ENCODE peak calls at places on chromosomes 11 and 22, in seven cellular contexts. Y is stimulated activated CD4-positive, alpha-beta T cell treated with anti-CD3 and anti-CD28 coated beads, Interleukin-4, amount 100 ng/mL, for 48 hours; U is cardiac fibroblast; H is GM06990; K is right atrium auricular region; T is neural crest cell; B is posterior vena cava. L is an unnamed sample.

GRCh38 chr11:63862923-63863322 is 24.0 kb downstream of the MARK2 start:
- DNase-seq in Y (no peak), U (no peak), H (no peak), K (no peak), T (no peak), B (peak; percentile 35), L (no peak)

GRCh38 chr11:73200256-73200655 is 17.8 kb upstream of the P2RY2 start:
- DNase-seq in Y (no peak), U (no peak), H (no peak), K (no peak), T (no peak), B (no peak), L (no peak)

GRCh38 chr22:45459235-45459634 is 43.4 kb upstream of the FBLN1 start:
- DNase-seq in Y (no peak), U (no peak), H (no peak), K (no peak), T (no peak), B (no peak), L (no peak)

GRCh38 chr22:46511391-46512370 is 25.7 kb downstream of the CELSR1 start:
- DNase-seq in Y (no peak), U (peak; percentile 22), H (no peak), K (no peak), T (no peak), B (no peak), L (no peak)

GRCh38 chr22:22086501-22087158 is 104.0 kb upstream of the TOP3B start:
- DNase-seq in Y (no peak), U (peak; percentile 31), H (no peak), K (peak; percentile 58), T (no peak), B (no peak), L (no peak)

GRCh38 chr11:61917357-61918109 is at the start of gene RAB3IL1:
- DNase-seq in Y (no peak), U (peak; percentile 26), H (no peak), K (no peak), T (peak; percentile 47), B (peak; percentile 93), L (peak; percentile 43)

GRCh38 chr11:27907534-27907933 is 200.4 kb downstream of the KIF18A start:
- DNase-seq in Y (no peak), U (no peak), H (no peak), K (no peak), T (no peak), B (no peak), L (no peak)

GRCh38 chr11:94507485-94507884 is 4.8 kb upstream of the C11orf97 start:
- DNase-seq in Y (no peak), U (peak; percentile 42), H (no peak), K (no peak), T (no peak), B (no peak), L (no peak)

GRCh38 chr11:65817815-65818680 is 15.7 kb upstream of the SNX32 start:
- DNase-seq in Y (peak; percentile 93), U (peak; percentile 88), H (peak; percentile 83), K (peak; percentile 93), T (peak; percentile 100), B (peak; percentile 99), L (peak; percentile 67)

GRCh38 chr11:10304495-10305261 is at the start of gene ADM:
- DNase-seq in Y (no peak), U (peak; percentile 96), H (peak; percentile 53), K (peak; percentile 94), T (peak; percentile 70), B (peak; percentile 97), L (peak; percentile 91)

GRCh38 chr22:28029962-28030361 is 110.9 kb upstream of the PITPNB start:
- DNase-seq in Y (no peak), U (no peak), H (no peak), K (peak; percentile 36), T (no peak), B (peak; percentile 43), L (no peak)

GRCh38 chr11:134276396-134277175 is 407 bp downstream of the GLB1L3 start:
- DNase-seq in Y (no peak), U (no peak), H (no peak), K (no peak), T (no peak), B (no peak), L (no peak)

GRCh38 chr11:33083918-33084317 is 44.5 kb downstream of the TCP11L1 start:
- DNase-seq in Y (no peak), U (no peak), H (no peak), K (no peak), T (no peak), B (no peak), L (no peak)

GRCh38 chr11:86741489-86742435 is 58.6 kb upstream of the PRSS23 start:
- DNase-seq in Y (no peak), U (peak; percentile 95), H (no peak), K (no peak), T (no peak), B (no peak), L (peak; percentile 66)

GRCh38 chr22:40410272-40410671 is 39.9 kb downstream of the SGSM3 start:
- DNase-seq in Y (no peak), U (no peak), H (no peak), K (no peak), T (no peak), B (no peak), L (no peak)

GRCh38 chr11:119418759-119419158 is 4.2 kb downstream of the THY1 start:
- DNase-seq in Y (no peak), U (no peak), H (no peak), K (no peak), T (no peak), B (no peak), L (no peak)

GRCh38 chr11:1570001-1570453 is 2.0 kb downstream of the DUSP8 start:
- DNase-seq in Y (no peak), U (no peak), H (no peak), K (no peak), T (no peak), B (peak; percentile 41), L (no peak)

GRCh38 chr11:9277176-9277575 is 12.0 kb upstream of the DENND5A start:
- DNase-seq in Y (no peak), U (no peak), H (no peak), K (no peak), T (no peak), B (no peak), L (no peak)

GRCh38 chr11:2312232-2313042 is 10.6 kb downstream of the TSPAN32 start:
- DNase-seq in Y (no peak), U (peak; percentile 32), H (no peak), K (no peak), T (no peak), B (peak; percentile 87), L (peak; percentile 71)

GRCh38 chr22:39991164-39991860 is 3.4 kb upstream of the FAM83F start:
- DNase-seq in Y (no peak), U (no peak), H (no peak), K (no peak), T (no peak), B (peak; percentile 22), L (no peak)

GRCh38 chr11:82043316-82043715 is 690.3 kb downstream of the FAM181B start:
- DNase-seq in Y (no peak), U (no peak), H (no peak), K (no peak), T (no peak), B (no peak), L (no peak)

GRCh38 chr11:95365346-95365745 is 134.3 kb upstream of the SESN3 start:
- DNase-seq in Y (no peak), U (peak; percentile 15), H (no peak), K (no peak), T (no peak), B (no peak), L (no peak)

GRCh38 chr11:3037041-3037944 is 19.9 kb downstream of the CARS1 start:
- DNase-seq in Y (no peak), U (peak; percentile 80), H (no peak), K (peak; percentile 82), T (peak; percentile 80), B (peak; percentile 95), L (peak; percentile 53)

GRCh38 chr11:64094463-64095223 is 58.9 kb downstream of the FLRT1 start:
- DNase-seq in Y (no peak), U (peak; percentile 49), H (no peak), K (no peak), T (no peak), B (no peak), L (peak; percentile 89)

GRCh38 chr11:21263026-21263425 is 593.6 kb downstream of the NELL1 start:
- DNase-seq in Y (no peak), U (no peak), H (no peak), K (no peak), T (no peak), B (no peak), L (no peak)

GRCh38 chr11:124481365-124482323 is 36.1 kb upstream of the OR8B8 start:
- DNase-seq in Y (no peak), U (peak; percentile 80), H (no peak), K (no peak), T (no peak), B (no peak), L (peak; percentile 12)

GRCh38 chr11:29282088-29282487 is 734.7 kb downstream of the KCNA4 start:
- DNase-seq in Y (no peak), U (peak; percentile 97), H (no peak), K (no peak), T (no peak), B (no peak), L (peak; percentile 77)

GRCh38 chr22:28030442-28030841 is 111.4 kb upstream of the PITPNB start:
- DNase-seq in Y (no peak), U (no peak), H (no peak), K (no peak), T (no peak), B (no peak), L (no peak)

GRCh38 chr22:44999687-45000086 is 10.1 kb downstream of the PHF21B start:
- DNase-seq in Y (no peak), U (no peak), H (no peak), K (no peak), T (no peak), B (no peak), L (no peak)

GRCh38 chr11:16505481-16505880 is 149.1 kb upstream of the SOX6 start:
- DNase-seq in Y (no peak), U (no peak), H (no peak), K (no peak), T (no peak), B (peak; percentile 44), L (no peak)

GRCh38 chr11:11442791-11443190 is 89.7 kb upstream of the CSNK2A3 start:
- DNase-seq in Y (no peak), U (no peak), H (no peak), K (no peak), T (no peak), B (no peak), L (no peak)

GRCh38 chr11:130829801-130830562 is 86.3 kb downstream of the SNX19 start:
- DNase-seq in Y (no peak), U (no peak), H (no peak), K (no peak), T (no peak), B (no peak), L (no peak)